ENCODE peak calls at places on chromosomes 13 and 19, in five cellular contexts. Y is anterior cingulate cortex, M is RWPE1, S is SW 1271, K is kidney epithelial cell. L is an unnamed sample.

GRCh38 chr13:109778102-109778542 is 8.3 kb downstream of the IRS2 start:
- DNase-seq in Y (no peak), M (no peak), S (no peak), K (peak), L (no peak)

GRCh38 chr19:10112895-10113591 is 1.6 kb downstream of the P2RY11 start:
- DNase-seq in Y (peak), M (no peak), S (no peak), K (no peak), L (peak)

GRCh38 chr13:111490611-111491010 is 170.2 kb downstream of the TEX29 start:
- DNase-seq in Y (no peak), M (no peak), S (no peak), K (no peak), L (no peak)

GRCh38 chr13:40679586-40679985 is 13.1 kb upstream of the FOXO1 start:
- DNase-seq in Y (no peak), M (no peak), S (no peak), K (no peak), L (no peak)

GRCh38 chr19:283395-283794 is 7.8 kb downstream of the PLPP2 start:
- DNase-seq in Y (no peak), M (no peak), S (no peak), K (no peak), L (no peak)

GRCh38 chr19:9430444-9430843 is 4.9 kb downstream of the ZNF266 start:
- DNase-seq in Y (no peak), M (no peak), S (no peak), K (no peak), L (no peak)

GRCh38 chr13:99280166-99280565 is 22.0 kb upstream of the GPR18 start:
- DNase-seq in Y (no peak), M (no peak), S (no peak), K (no peak), L (no peak)

GRCh38 chr19:5397804-5398692 is 57.2 kb upstream of the ZNRF4 start:
- DNase-seq in Y (peak), M (peak), S (peak), K (no peak), L (no peak)

GRCh38 chr19:58400638-58400915 is 5.1 kb downstream of the RNF225 start:
- DNase-seq in Y (no peak), M (no peak), S (no peak), K (no peak), L (no peak)

GRCh38 chr13:99425485-99426341 is 75.6 kb upstream of the TM9SF2 start:
- DNase-seq in Y (no peak), M (no peak), S (no peak), K (no peak), L (peak)

GRCh38 chr13:37277435-37278144 is 172.1 kb upstream of the CSNK1A1L start:
- DNase-seq in Y (no peak), M (peak), S (no peak), K (no peak), L (no peak)

GRCh38 chr13:44052843-44053607 is 173.3 kb downstream of the LACC1 start:
- DNase-seq in Y (no peak), M (no peak), S (no peak), K (no peak), L (no peak)

GRCh38 chr19:2097330-2098327 is 914 bp downstream of the IZUMO4 start:
- DNase-seq in Y (no peak), M (no peak), S (no peak), K (no peak), L (no peak)

GRCh38 chr13:94344126-94344863 is 135.2 kb downstream of the DCT start:
- DNase-seq in Y (no peak), M (no peak), S (no peak), K (no peak), L (no peak)

GRCh38 chr19:5623397-5624153 is 692 bp downstream of the SAFB start:
- DNase-seq in Y (no peak), M (no peak), S (no peak), K (no peak), L (no peak)

GRCh38 chr13:73138967-73139491 is 80.2 kb downstream of the KLF5 start:
- DNase-seq in Y (no peak), M (no peak), S (no peak), K (no peak), L (no peak)

GRCh38 chr13:50417597-50417996 is 402.4 kb downstream of the KCNRG start:
- DNase-seq in Y (no peak), M (peak), S (no peak), K (no peak), L (no peak)

GRCh38 chr19:18098891-18099622 is 1.5 kb downstream of the MAST3 start:
- DNase-seq in Y (peak), M (no peak), S (no peak), K (no peak), L (peak)

GRCh38 chr13:35163674-35164073 is 221.6 kb downstream of the NBEA start:
- DNase-seq in Y (no peak), M (no peak), S (no peak), K (no peak), L (no peak)

L was measured in CD8-positive, alpha-beta memory T cell.